ENCODE peak calls at places on chromosome 14, in six cellular contexts. B is GOT3; W is adrenal gland; H is HEK293T; S is activated naive CD4-positive, alpha-beta T cell treated with Interleukin-2 at 50 U/mL for 16 hours; M is tibial artery. F is an unnamed sample.

GRCh38 chr14:99420711-99421110 is 59.9 kb downstream of the SETD3 start:
- DNase-seq in B (no peak), W (no peak), H (no peak), S (no peak), M (no peak), F (no peak)

GRCh38 chr14:54754116-54754622 is 148.5 kb downstream of the GCH1 start:
- DNase-seq in B (no peak), W (no peak), H (no peak), S (no peak), M (no peak), F (no peak)

GRCh38 chr14:68397827-68398226 is 395.0 kb downstream of the ZFP36L1 start:
- DNase-seq in B (no peak), W (no peak), H (no peak), S (no peak), M (no peak), F (peak)

GRCh38 chr14:37599527-37600368 is 4.3 kb downstream of the TTC6 start:
- DNase-seq in B (no peak), W (no peak), H (peak), S (no peak), M (no peak), F (no peak)

GRCh38 chr14:55274760-55275159 is 3.5 kb downstream of the FBXO34 start:
- DNase-seq in B (no peak), W (no peak), H (no peak), S (no peak), M (no peak), F (peak)

GRCh38 chr14:36944307-36945010 is 227.9 kb downstream of the SLC25A21 start:
- DNase-seq in B (no peak), W (no peak), H (no peak), S (no peak), M (no peak), F (no peak)

GRCh38 chr14:24789277-24789832 is 155.4 kb upstream of the GZMB start:
- DNase-seq in B (no peak), W (no peak), H (no peak), S (no peak), M (no peak), F (no peak)

GRCh38 chr14:54610051-54610977 is 43.4 kb downstream of the SAMD4A start:
- DNase-seq in B (no peak), W (no peak), H (no peak), S (no peak), M (no peak), F (no peak)

GRCh38 chr14:34676516-34677211 is 37.7 kb downstream of the CFL2 start:
- DNase-seq in B (no peak), W (no peak), H (no peak), S (no peak), M (no peak), F (no peak)

GRCh38 chr14:58066115-58066514 is 85.9 kb downstream of the ARMH4 start:
- DNase-seq in B (no peak), W (no peak), H (no peak), S (no peak), M (no peak), F (no peak)

GRCh38 chr14:88522393-88522792 is 32.4 kb downstream of the PTPN21 start:
- DNase-seq in B (no peak), W (no peak), H (no peak), S (no peak), M (no peak), F (no peak)

GRCh38 chr14:101109981-101110728 is 206.6 kb upstream of the RTL1 start:
- DNase-seq in B (no peak), W (no peak), H (no peak), S (no peak), M (peak), F (no peak)

GRCh38 chr14:105328070-105328677 is 13.6 kb downstream of the PACS2 start:
- DNase-seq in B (no peak), W (no peak), H (no peak), S (no peak), M (no peak), F (no peak)

GRCh38 chr14:52703225-52703624 is 3.8 kb upstream of the PSMC6 start:
- DNase-seq in B (peak), W (peak), H (no peak), S (no peak), M (no peak), F (peak)

GRCh38 chr14:19895282-19895681 is 20.3 kb downstream of the OR4K2 start:
- DNase-seq in B (no peak), W (no peak), H (no peak), S (no peak), M (no peak), F (no peak)

GRCh38 chr14:98708555-98708954 is 563.4 kb downstream of the BCL11B start:
- DNase-seq in B (no peak), W (no peak), H (no peak), S (no peak), M (no peak), F (no peak)

GRCh38 chr14:84963518-84963917 is 566.4 kb upstream of the FLRT2 start:
- DNase-seq in B (no peak), W (no peak), H (no peak), S (no peak), M (no peak), F (no peak)

GRCh38 chr14:75654127-75654732 is 6.4 kb downstream of the ERG28 start:
- DNase-seq in B (peak), W (peak), H (peak), S (peak), M (peak), F (no peak)

GRCh38 chr14:65478596-65478995 is 66.1 kb downstream of the FUT8 start:
- DNase-seq in B (no peak), W (no peak), H (no peak), S (no peak), M (no peak), F (peak)

GRCh38 chr14:83975435-83976222 is 1554.3 kb upstream of the FLRT2 start:
- DNase-seq in B (no peak), W (peak), H (no peak), S (no peak), M (peak), F (peak)

GRCh38 chr14:37253905-37254304 is 56.2 kb downstream of the MIPOL1 start:
- DNase-seq in B (no peak), W (no peak), H (no peak), S (no peak), M (no peak), F (peak)

GRCh38 chr14:63901434-63902085 is 48.8 kb downstream of the SYNE2 start:
- DNase-seq in B (no peak), W (no peak), H (no peak), S (no peak), M (peak), F (peak)

GRCh38 chr14:97056086-97056485 is 258.9 kb downstream of the VRK1 start:
- DNase-seq in B (no peak), W (no peak), H (no peak), S (no peak), M (no peak), F (no peak)

GRCh38 chr14:103393687-103394626 is 8.7 kb downstream of the MARK3 start:
- DNase-seq in B (no peak), W (peak), H (peak), S (no peak), M (no peak), F (no peak)